ENCODE peak calls at places on chromosomes 2 and 18, in ten cellular contexts. One of them, this sample, is unnamed.

GRCh38 chr2:96265349-96265839 is 403 bp downstream of the TMEM127 start:
- DNase-seq in DMS79 treated with DMSO at 0.1 percent for 48 hours: peak; percentile 62
- DNase-seq in T-helper 2 cell: peak; percentile 15
- DNase-seq in M059J: peak; percentile 34
- DNase-seq in D341Med: peak; percentile 78
- DNase-seq in activated T-cell treated with anti-CD3 and anti-CD28 coated beads for 1 hour: peak; percentile 38
- DNase-seq in OCI-LY7: peak; percentile 53
- DNase-seq in activated CD4-positive, alpha-beta T cell treated with anti-CD3 and anti-CD28 coated beads, Interleukin-2, amount 50 U/mL, for 48 hours: no peak
- DNase-seq in NCI-H748 treated with DMSO at 0.1 percent for 48 hours: no peak
- DNase-seq in AG20443: peak; percentile 64
- DNase-seq in this sample: peak; percentile 41

GRCh38 chr2:106144621-106145331 is 49.3 kb downstream of the UXS1 start:
- DNase-seq in DMS79 treated with DMSO at 0.1 percent for 48 hours: no peak
- DNase-seq in T-helper 2 cell: peak; percentile 27
- DNase-seq in M059J: no peak
- DNase-seq in D341Med: no peak
- DNase-seq in activated T-cell treated with anti-CD3 and anti-CD28 coated beads for 1 hour: no peak
- DNase-seq in OCI-LY7: no peak
- DNase-seq in activated CD4-positive, alpha-beta T cell treated with anti-CD3 and anti-CD28 coated beads, Interleukin-2, amount 50 U/mL, for 48 hours: peak; percentile 60
- DNase-seq in NCI-H748 treated with DMSO at 0.1 percent for 48 hours: no peak
- DNase-seq in AG20443: no peak
- DNase-seq in this sample: peak; percentile 66

GRCh38 chr2:239388236-239389151 is 12.3 kb downstream of the HDAC4 start:
- DNase-seq in DMS79 treated with DMSO at 0.1 percent for 48 hours: no peak
- DNase-seq in T-helper 2 cell: no peak
- DNase-seq in M059J: no peak
- DNase-seq in D341Med: no peak
- DNase-seq in activated T-cell treated with anti-CD3 and anti-CD28 coated beads for 1 hour: no peak
- DNase-seq in OCI-LY7: no peak
- DNase-seq in activated CD4-positive, alpha-beta T cell treated with anti-CD3 and anti-CD28 coated beads, Interleukin-2, amount 50 U/mL, for 48 hours: no peak
- DNase-seq in NCI-H748 treated with DMSO at 0.1 percent for 48 hours: no peak
- DNase-seq in AG20443: no peak
- DNase-seq in this sample: no peak

GRCh38 chr18:74040459-74041332 is 106.9 kb downstream of the FBXO15 start:
- DNase-seq in DMS79 treated with DMSO at 0.1 percent for 48 hours: no peak
- DNase-seq in T-helper 2 cell: peak; percentile 36
- DNase-seq in M059J: peak; percentile 16
- DNase-seq in D341Med: peak; percentile 79
- DNase-seq in activated T-cell treated with anti-CD3 and anti-CD28 coated beads for 1 hour: peak; percentile 57
- DNase-seq in OCI-LY7: peak; percentile 63
- DNase-seq in activated CD4-positive, alpha-beta T cell treated with anti-CD3 and anti-CD28 coated beads, Interleukin-2, amount 50 U/mL, for 48 hours: peak; percentile 79
- DNase-seq in NCI-H748 treated with DMSO at 0.1 percent for 48 hours: no peak
- DNase-seq in AG20443: peak; percentile 36
- DNase-seq in this sample: no peak

GRCh38 chr2:2909086-2910035 is 468.3 kb downstream of the EIPR1 start:
- DNase-seq in DMS79 treated with DMSO at 0.1 percent for 48 hours: no peak
- DNase-seq in T-helper 2 cell: no peak
- DNase-seq in M059J: no peak
- DNase-seq in D341Med: no peak
- DNase-seq in activated T-cell treated with anti-CD3 and anti-CD28 coated beads for 1 hour: no peak
- DNase-seq in OCI-LY7: no peak
- DNase-seq in activated CD4-positive, alpha-beta T cell treated with anti-CD3 and anti-CD28 coated beads, Interleukin-2, amount 50 U/mL, for 48 hours: no peak
- DNase-seq in NCI-H748 treated with DMSO at 0.1 percent for 48 hours: no peak
- DNase-seq in AG20443: no peak
- DNase-seq in this sample: no peak

GRCh38 chr18:76484749-76485387 is 10.2 kb downstream of the ZNF516 start:
- DNase-seq in DMS79 treated with DMSO at 0.1 percent for 48 hours: no peak
- DNase-seq in T-helper 2 cell: no peak
- DNase-seq in M059J: no peak
- DNase-seq in D341Med: no peak
- DNase-seq in activated T-cell treated with anti-CD3 and anti-CD28 coated beads for 1 hour: no peak
- DNase-seq in OCI-LY7: no peak
- DNase-seq in activated CD4-positive, alpha-beta T cell treated with anti-CD3 and anti-CD28 coated beads, Interleukin-2, amount 50 U/mL, for 48 hours: no peak
- DNase-seq in NCI-H748 treated with DMSO at 0.1 percent for 48 hours: no peak
- DNase-seq in AG20443: no peak
- DNase-seq in this sample: no peak

GRCh38 chr2:77999376-77999775 is 477.2 kb upstream of the LRRTM4 start:
- DNase-seq in DMS79 treated with DMSO at 0.1 percent for 48 hours: no peak
- DNase-seq in T-helper 2 cell: no peak
- DNase-seq in M059J: peak; percentile 9
- DNase-seq in D341Med: no peak
- DNase-seq in activated T-cell treated with anti-CD3 and anti-CD28 coated beads for 1 hour: no peak
- DNase-seq in OCI-LY7: no peak
- DNase-seq in activated CD4-positive, alpha-beta T cell treated with anti-CD3 and anti-CD28 coated beads, Interleukin-2, amount 50 U/mL, for 48 hours: no peak
- DNase-seq in NCI-H748 treated with DMSO at 0.1 percent for 48 hours: no peak
- DNase-seq in AG20443: no peak
- DNase-seq in this sample: no peak

GRCh38 chr18:12278765-12279682 is 24.9 kb downstream of the CIDEA start:
- DNase-seq in DMS79 treated with DMSO at 0.1 percent for 48 hours: no peak
- DNase-seq in T-helper 2 cell: no peak
- DNase-seq in M059J: peak; percentile 92
- DNase-seq in D341Med: no peak
- DNase-seq in activated T-cell treated with anti-CD3 and anti-CD28 coated beads for 1 hour: no peak
- DNase-seq in OCI-LY7: no peak
- DNase-seq in activated CD4-positive, alpha-beta T cell treated with anti-CD3 and anti-CD28 coated beads, Interleukin-2, amount 50 U/mL, for 48 hours: no peak
- DNase-seq in NCI-H748 treated with DMSO at 0.1 percent for 48 hours: no peak
- DNase-seq in AG20443: peak; percentile 95
- DNase-seq in this sample: no peak

GRCh38 chr18:13035249-13035914 is 44.2 kb downstream of the CEP192 start:
- DNase-seq in DMS79 treated with DMSO at 0.1 percent for 48 hours: no peak
- DNase-seq in T-helper 2 cell: no peak
- DNase-seq in M059J: peak; percentile 2
- DNase-seq in D341Med: no peak
- DNase-seq in activated T-cell treated with anti-CD3 and anti-CD28 coated beads for 1 hour: no peak
- DNase-seq in OCI-LY7: no peak
- DNase-seq in activated CD4-positive, alpha-beta T cell treated with anti-CD3 and anti-CD28 coated beads, Interleukin-2, amount 50 U/mL, for 48 hours: no peak
- DNase-seq in NCI-H748 treated with DMSO at 0.1 percent for 48 hours: no peak
- DNase-seq in AG20443: peak; percentile 24
- DNase-seq in this sample: no peak

GRCh38 chr2:231671617-231672350 is 36.5 kb upstream of the PTMA start:
- DNase-seq in DMS79 treated with DMSO at 0.1 percent for 48 hours: peak; percentile 78
- DNase-seq in T-helper 2 cell: no peak
- DNase-seq in M059J: no peak
- DNase-seq in D341Med: no peak
- DNase-seq in activated T-cell treated with anti-CD3 and anti-CD28 coated beads for 1 hour: no peak
- DNase-seq in OCI-LY7: peak; percentile 95
- DNase-seq in activated CD4-positive, alpha-beta T cell treated with anti-CD3 and anti-CD28 coated beads, Interleukin-2, amount 50 U/mL, for 48 hours: no peak
- DNase-seq in NCI-H748 treated with DMSO at 0.1 percent for 48 hours: no peak
- DNase-seq in AG20443: no peak
- DNase-seq in this sample: no peak

GRCh38 chr2:85684806-85685205 is 9.4 kb upstream of the GNLY start:
- DNase-seq in DMS79 treated with DMSO at 0.1 percent for 48 hours: no peak
- DNase-seq in T-helper 2 cell: no peak
- DNase-seq in M059J: no peak
- DNase-seq in D341Med: no peak
- DNase-seq in activated T-cell treated with anti-CD3 and anti-CD28 coated beads for 1 hour: no peak
- DNase-seq in OCI-LY7: no peak
- DNase-seq in activated CD4-positive, alpha-beta T cell treated with anti-CD3 and anti-CD28 coated beads, Interleukin-2, amount 50 U/mL, for 48 hours: no peak
- DNase-seq in NCI-H748 treated with DMSO at 0.1 percent for 48 hours: peak; percentile 45
- DNase-seq in AG20443: no peak
- DNase-seq in this sample: no peak

GRCh38 chr2:239326831-239327535 is 73.8 kb downstream of the HDAC4 start:
- DNase-seq in DMS79 treated with DMSO at 0.1 percent for 48 hours: peak; percentile 23
- DNase-seq in T-helper 2 cell: peak; percentile 46
- DNase-seq in M059J: peak; percentile 57
- DNase-seq in D341Med: no peak
- DNase-seq in activated T-cell treated with anti-CD3 and anti-CD28 coated beads for 1 hour: peak; percentile 49
- DNase-seq in OCI-LY7: no peak
- DNase-seq in activated CD4-positive, alpha-beta T cell treated with anti-CD3 and anti-CD28 coated beads, Interleukin-2, amount 50 U/mL, for 48 hours: peak; percentile 78
- DNase-seq in NCI-H748 treated with DMSO at 0.1 percent for 48 hours: no peak
- DNase-seq in AG20443: no peak
- DNase-seq in this sample: peak; percentile 58

GRCh38 chr18:25349926-25350560 is 1.9 kb downstream of the ZNF521 start:
- DNase-seq in DMS79 treated with DMSO at 0.1 percent for 48 hours: no peak
- DNase-seq in T-helper 2 cell: no peak
- DNase-seq in M059J: peak; percentile 44
- DNase-seq in D341Med: peak; percentile 51
- DNase-seq in activated T-cell treated with anti-CD3 and anti-CD28 coated beads for 1 hour: no peak
- DNase-seq in OCI-LY7: no peak
- DNase-seq in activated CD4-positive, alpha-beta T cell treated with anti-CD3 and anti-CD28 coated beads, Interleukin-2, amount 50 U/mL, for 48 hours: no peak
- DNase-seq in NCI-H748 treated with DMSO at 0.1 percent for 48 hours: no peak
- DNase-seq in AG20443: peak; percentile 21
- DNase-seq in this sample: no peak

GRCh38 chr2:170224692-170225091 is 46.7 kb downstream of the MYO3B start:
- DNase-seq in DMS79 treated with DMSO at 0.1 percent for 48 hours: peak; percentile 50
- DNase-seq in T-helper 2 cell: no peak
- DNase-seq in M059J: no peak
- DNase-seq in D341Med: no peak
- DNase-seq in activated T-cell treated with anti-CD3 and anti-CD28 coated beads for 1 hour: no peak
- DNase-seq in OCI-LY7: no peak
- DNase-seq in activated CD4-positive, alpha-beta T cell treated with anti-CD3 and anti-CD28 coated beads, Interleukin-2, amount 50 U/mL, for 48 hours: no peak
- DNase-seq in NCI-H748 treated with DMSO at 0.1 percent for 48 hours: peak; percentile 55
- DNase-seq in AG20443: no peak
- DNase-seq in this sample: no peak

GRCh38 chr18:32349728-32350395 is 120.8 kb downstream of the GAREM1 start:
- DNase-seq in DMS79 treated with DMSO at 0.1 percent for 48 hours: peak; percentile 51
- DNase-seq in T-helper 2 cell: no peak
- DNase-seq in M059J: peak; percentile 65
- DNase-seq in D341Med: no peak
- DNase-seq in activated T-cell treated with anti-CD3 and anti-CD28 coated beads for 1 hour: no peak
- DNase-seq in OCI-LY7: no peak
- DNase-seq in activated CD4-positive, alpha-beta T cell treated with anti-CD3 and anti-CD28 coated beads, Interleukin-2, amount 50 U/mL, for 48 hours: no peak
- DNase-seq in NCI-H748 treated with DMSO at 0.1 percent for 48 hours: no peak
- DNase-seq in AG20443: peak; percentile 72
- DNase-seq in this sample: no peak

GRCh38 chr2:233178994-233179847 is 72.3 kb upstream of the ATG16L1 start:
- DNase-seq in DMS79 treated with DMSO at 0.1 percent for 48 hours: no peak
- DNase-seq in T-helper 2 cell: no peak
- DNase-seq in M059J: peak; percentile 11
- DNase-seq in D341Med: no peak
- DNase-seq in activated T-cell treated with anti-CD3 and anti-CD28 coated beads for 1 hour: no peak
- DNase-seq in OCI-LY7: no peak
- DNase-seq in activated CD4-positive, alpha-beta T cell treated with anti-CD3 and anti-CD28 coated beads, Interleukin-2, amount 50 U/mL, for 48 hours: no peak
- DNase-seq in NCI-H748 treated with DMSO at 0.1 percent for 48 hours: no peak
- DNase-seq in AG20443: no peak
- DNase-seq in this sample: no peak

GRCh38 chr2:170816499-170817246 is at the start of gene GAD1:
- DNase-seq in DMS79 treated with DMSO at 0.1 percent for 48 hours: peak; percentile 79
- DNase-seq in T-helper 2 cell: peak; percentile 47
- DNase-seq in M059J: peak; percentile 75
- DNase-seq in D341Med: peak; percentile 71
- DNase-seq in activated T-cell treated with anti-CD3 and anti-CD28 coated beads for 1 hour: no peak
- DNase-seq in OCI-LY7: no peak
- DNase-seq in activated CD4-positive, alpha-beta T cell treated with anti-CD3 and anti-CD28 coated beads, Interleukin-2, amount 50 U/mL, for 48 hours: peak; percentile 79
- DNase-seq in NCI-H748 treated with DMSO at 0.1 percent for 48 hours: peak; percentile 74
- DNase-seq in AG20443: peak; percentile 81
- DNase-seq in this sample: peak; percentile 17

GRCh38 chr2:54629914-54630609 is 93.4 kb upstream of the EML6 start:
- DNase-seq in DMS79 treated with DMSO at 0.1 percent for 48 hours: no peak
- DNase-seq in T-helper 2 cell: no peak
- DNase-seq in M059J: peak; percentile 78
- DNase-seq in D341Med: no peak
- DNase-seq in activated T-cell treated with anti-CD3 and anti-CD28 coated beads for 1 hour: no peak
- DNase-seq in OCI-LY7: no peak
- DNase-seq in activated CD4-positive, alpha-beta T cell treated with anti-CD3 and anti-CD28 coated beads, Interleukin-2, amount 50 U/mL, for 48 hours: peak; percentile 47
- DNase-seq in NCI-H748 treated with DMSO at 0.1 percent for 48 hours: no peak
- DNase-seq in AG20443: peak; percentile 56
- DNase-seq in this sample: no peak

GRCh38 chr2:229971298-229971790 is 49.0 kb downstream of the FBXO36 start:
- DNase-seq in DMS79 treated with DMSO at 0.1 percent for 48 hours: no peak
- DNase-seq in T-helper 2 cell: no peak
- DNase-seq in M059J: no peak
- DNase-seq in D341Med: no peak
- DNase-seq in activated T-cell treated with anti-CD3 and anti-CD28 coated beads for 1 hour: no peak
- DNase-seq in OCI-LY7: no peak
- DNase-seq in activated CD4-positive, alpha-beta T cell treated with anti-CD3 and anti-CD28 coated beads, Interleukin-2, amount 50 U/mL, for 48 hours: no peak
- DNase-seq in NCI-H748 treated with DMSO at 0.1 percent for 48 hours: no peak
- DNase-seq in AG20443: no peak
- DNase-seq in this sample: no peak

GRCh38 chr2:43426305-43427031 is 169.4 kb downstream of the THADA start:
- DNase-seq in DMS79 treated with DMSO at 0.1 percent for 48 hours: no peak
- DNase-seq in T-helper 2 cell: peak; percentile 51
- DNase-seq in M059J: peak; percentile 98
- DNase-seq in D341Med: no peak
- DNase-seq in activated T-cell treated with anti-CD3 and anti-CD28 coated beads for 1 hour: peak; percentile 17
- DNase-seq in OCI-LY7: peak; percentile 89
- DNase-seq in activated CD4-positive, alpha-beta T cell treated with anti-CD3 and anti-CD28 coated beads, Interleukin-2, amount 50 U/mL, for 48 hours: peak; percentile 68
- DNase-seq in NCI-H748 treated with DMSO at 0.1 percent for 48 hours: no peak
- DNase-seq in AG20443: peak; percentile 91
- DNase-seq in this sample: peak; percentile 48

This sample was measured in effector memory CD4-positive, alpha-beta T cell.